ENCODE peak calls at places on chromosomes 11 and 22, in five cellular contexts. J, Z, M, D and H are unnamed samples.

GRCh38 chr11:33907419-33907818 is 15.5 kb upstream of the LMO2 start:
- DNase-seq in D (no peak), M (no peak), J (no peak), Z (no peak), H (no peak)

GRCh38 chr22:16586991-16587390 is 5.6 kb downstream of the CCT8L2 start:
- DNase-seq in D (no peak), J (no peak), M (no peak), Z (no peak), H (no peak)

GRCh38 chr11:35162795-35163194 is 23.8 kb downstream of the CD44 start:
- DNase-seq in D (no peak), Z (no peak), M (peak), J (no peak), H (no peak)

GRCh38 chr22:46612904-46613605 is 7.1 kb upstream of the GRAMD4 start:
- DNase-seq in Z (peak), J (no peak), D (peak), M (no peak), H (no peak)

GRCh38 chr11:74442601-74443000 is 24.7 kb downstream of the KCNE3 start:
- DNase-seq in Z (no peak), J (no peak), D (no peak), M (peak), H (no peak)

GRCh38 chr22:32764330-32765116 is 37.0 kb upstream of the TIMP3 start:
- DNase-seq in J (peak), Z (no peak), D (no peak), M (peak), H (peak)

GRCh38 chr11:1129666-1130160 is 28.0 kb upstream of the MUC5AC start:
- DNase-seq in D (no peak), J (no peak), M (no peak), Z (no peak), H (no peak)

GRCh38 chr22:35334010-35334409 is 34.3 kb downstream of the TOM1 start:
- DNase-seq in M (no peak), Z (no peak), D (no peak), J (no peak), H (no peak)

GRCh38 chr11:2533642-2534115 is 88.9 kb downstream of the KCNQ1 start:
- DNase-seq in Z (no peak), J (peak), M (peak), D (no peak), H (peak)

GRCh38 chr22:22369962-22370265 is 125.3 kb downstream of the VPREB1 start:
- DNase-seq in J (no peak), D (no peak), M (no peak), Z (no peak), H (no peak)

GRCh38 chr11:22539851-22540376 is 85.7 kb downstream of the FANCF start:
- DNase-seq in Z (no peak), J (peak), D (no peak), M (peak), H (no peak)

GRCh38 chr11:120004723-120005122 is 133.2 kb downstream of the TRIM29 start:
- DNase-seq in M (peak), D (no peak), Z (no peak), J (no peak), H (no peak)

GRCh38 chr11:126257764-126258163 is 10.9 kb downstream of the SRPRA start:
- DNase-seq in D (no peak), M (no peak), J (peak), Z (no peak), H (peak)

GRCh38 chr11:102546923-102547471 is 16.4 kb upstream of the MMP7 start:
- DNase-seq in D (no peak), J (no peak), M (no peak), Z (no peak), H (no peak)

GRCh38 chr22:24772493-24773220 is 1.9 kb downstream of the PIWIL3 start:
- DNase-seq in J (peak), D (no peak), M (peak), Z (no peak), H (no peak)

GRCh38 chr11:44622190-44622650 is 56.8 kb downstream of the CD82 start:
- DNase-seq in J (no peak), D (no peak), Z (no peak), M (no peak), H (no peak)

GRCh38 chr11:120710354-120711187 is 199.0 kb downstream of the GRIK4 start:
- DNase-seq in D (no peak), M (peak), Z (no peak), J (peak), H (peak)

GRCh38 chr22:45884201-45885067 is 92.5 kb downstream of the WNT7B start:
- DNase-seq in M (no peak), Z (no peak), J (peak), D (no peak), H (no peak)

GRCh38 chr22:30208631-30209603 is 37.6 kb downstream of the LIF start:
- DNase-seq in Z (no peak), D (no peak), J (peak), M (no peak), H (peak)